ENCODE peak calls at places on chromosomes 5 and 9, in ten cellular contexts. C is T-helper 9 cell; I is AG04450; K is caudate nucleus; O is renal cortical epithelial cell; J is ELR; A is HEK293T; S is activated CD4-positive, CD25-positive, alpha-beta regulatory T cell treated with anti-CD3 and anti-CD28 coated beads, Interleukin-2, amount 50 U/mL, for 72 hours; P is activated CD8-positive, alpha-beta memory T cell treated with anti-CD3 and anti-CD28 coated beads for 1 hour; G is AG09319. Q is an unnamed sample.

GRCh38 chr9:124273428-124274153 is 15.8 kb downstream of the NEK6 start:
- DNase-seq in P (no peak), G (no peak), J (no peak), K (peak), I (no peak), A (no peak), O (no peak), C (no peak), S (no peak), Q (no peak)

GRCh38 chr5:95022967-95023695 is 261.8 kb downstream of the MCTP1 start:
- DNase-seq in C (no peak), O (peak), G (no peak), K (peak), J (peak), I (no peak), S (no peak), A (no peak), P (no peak), Q (no peak)

GRCh38 chr9:85043248-85043647 is 373.7 kb downstream of the NTRK2 start:
- DNase-seq in P (no peak), K (no peak), G (no peak), J (no peak), I (no peak), C (no peak), S (no peak), A (no peak), O (no peak), Q (no peak)

GRCh38 chr5:38673671-38674071 is 117.2 kb upstream of the LIFR start:
- DNase-seq in C (no peak), S (no peak), K (no peak), O (peak), A (no peak), J (peak), I (no peak), G (no peak), P (no peak), Q (no peak)

GRCh38 chr5:120415985-120416384 is 48.1 kb upstream of the PRR16 start:
- DNase-seq in C (no peak), I (no peak), P (no peak), K (no peak), O (peak), S (no peak), A (no peak), J (no peak), G (no peak), Q (no peak)

GRCh38 chr5:59542841-59543825 is 350.4 kb downstream of the PDE4D start:
- DNase-seq in C (no peak), O (peak), P (no peak), G (no peak), A (no peak), I (no peak), J (no peak), S (no peak), K (no peak), Q (no peak)

GRCh38 chr9:122216798-122217418 is 11.8 kb downstream of the LHX6 start:
- DNase-seq in C (no peak), P (no peak), S (no peak), O (no peak), G (no peak), I (no peak), K (no peak), J (no peak), A (no peak), Q (no peak)

GRCh38 chr9:97519441-97519970 is 18.0 kb downstream of the TMOD1 start:
- DNase-seq in K (no peak), J (no peak), C (no peak), O (no peak), G (no peak), A (no peak), I (no peak), S (no peak), P (no peak), Q (no peak)

GRCh38 chr9:98365227-98365669 is 109.8 kb upstream of the TBC1D2 start:
- DNase-seq in G (no peak), K (no peak), P (no peak), C (no peak), S (no peak), I (no peak), J (peak), A (no peak), O (peak), Q (no peak)

GRCh38 chr5:83586874-83587776 is 115.6 kb downstream of the VCAN start:
- DNase-seq in J (no peak), C (no peak), I (peak), S (no peak), K (no peak), O (no peak), G (no peak), A (no peak), P (no peak), Q (no peak)

GRCh38 chr9:137606734-137607138 is 1.2 kb downstream of the ARRDC1 start:
- DNase-seq in I (no peak), P (no peak), A (no peak), K (no peak), S (no peak), O (no peak), C (no peak), G (no peak), J (no peak), Q (no peak)

GRCh38 chr9:125180876-125181275 is 8.7 kb downstream of the PPP6C start:
- DNase-seq in S (no peak), P (no peak), A (no peak), K (no peak), I (no peak), O (no peak), G (no peak), J (no peak), C (no peak), Q (no peak)

GRCh38 chr9:135077497-135078200 is 9.8 kb upstream of the OLFM1 start:
- DNase-seq in O (no peak), S (no peak), K (no peak), A (peak), P (no peak), J (no peak), I (no peak), C (no peak), G (no peak), Q (no peak)

GRCh38 chr9:99966001-99966400 is 59.5 kb downstream of the STX17 start:
- DNase-seq in G (no peak), S (no peak), A (no peak), C (no peak), J (no peak), K (no peak), O (no peak), P (no peak), I (no peak), Q (no peak)

GRCh38 chr9:114047717-114048116 is 30.4 kb downstream of the AMBP start:
- DNase-seq in I (no peak), G (no peak), A (no peak), J (peak), K (no peak), O (peak), P (no peak), C (no peak), S (no peak), Q (no peak)

GRCh38 chr9:108074900-108075299 is 585.3 kb upstream of the KLF4 start:
- DNase-seq in J (no peak), C (no peak), O (no peak), S (no peak), K (no peak), G (no peak), I (no peak), P (no peak), A (no peak), Q (no peak)

GRCh38 chr9:19411316-19411715 is 2.5 kb downstream of the ACER2 start:
- DNase-seq in I (peak), O (no peak), P (no peak), S (no peak), J (peak), K (no peak), C (no peak), G (no peak), A (no peak), Q (no peak)

GRCh38 chr5:135128361-135128760 is 94.3 kb upstream of the PITX1 start:
- DNase-seq in I (no peak), J (no peak), P (no peak), C (no peak), O (no peak), S (no peak), G (no peak), K (no peak), A (no peak), Q (no peak)

GRCh38 chr5:89128097-89128496 is 245.1 kb upstream of the MEF2C start:
- DNase-seq in S (no peak), A (no peak), O (peak), G (no peak), C (no peak), P (no peak), I (no peak), J (peak), K (no peak), Q (no peak)

GRCh38 chr5:151648988-151649387 is 37.7 kb downstream of the SPARC start:
- DNase-seq in C (no peak), G (no peak), I (no peak), O (no peak), A (no peak), S (no peak), P (no peak), J (no peak), K (no peak), Q (no peak)

GRCh38 chr5:74579215-74579614 is 61.3 kb downstream of the ENC1 start:
- DNase-seq in P (peak), G (no peak), K (no peak), O (peak), J (no peak), I (no peak), A (no peak), C (peak), S (peak), Q (peak)

GRCh38 chr5:68277427-68277826 is 61.9 kb downstream of the PIK3R1 start:
- DNase-seq in P (no peak), C (no peak), G (no peak), O (peak), S (no peak), J (peak), I (no peak), A (no peak), K (no peak), Q (no peak)

GRCh38 chr9:38079410-38080105 is 10.5 kb upstream of the SHB start:
- DNase-seq in O (no peak), J (peak), I (no peak), A (no peak), G (no peak), P (no peak), C (no peak), S (no peak), K (no peak), Q (no peak)

GRCh38 chr5:56159521-56159947 is 73.6 kb downstream of the ANKRD55 start:
- DNase-seq in K (no peak), J (no peak), I (no peak), S (no peak), O (no peak), C (no peak), P (no peak), G (no peak), A (no peak), Q (no peak)

GRCh38 chr9:97982191-97982718 is 886 bp upstream of the ANP32B start:
- DNase-seq in I (no peak), O (no peak), C (no peak), P (no peak), A (no peak), K (no peak), G (no peak), S (no peak), J (no peak), Q (no peak)

GRCh38 chr9:137969008-137969407 is 91.4 kb downstream of the CACNA1B start:
- DNase-seq in P (no peak), A (no peak), K (no peak), C (no peak), O (no peak), I (no peak), G (no peak), J (no peak), S (no peak), Q (no peak)

Q was measured in LoVo.